ENCODE peak calls at places on chromosomes 2 and 18, in four cellular contexts. O is thoracic aorta, L is endothelial cell of umbilical vein, V is tibial nerve. C is an unnamed sample.

GRCh38 chr2:45685299-45685698 is 33.8 kb downstream of the PRKCE start:
- DNase-seq in V (no peak), O (no peak), L (no peak), C (no peak)

GRCh38 chr2:195318440-195319111 is 338.4 kb upstream of the SLC39A10 start:
- DNase-seq in O (no peak), L (peak), V (no peak), C (no peak)

GRCh38 chr18:60019463-60019840 is 119.7 kb downstream of the PMAIP1 start:
- DNase-seq in L (no peak), V (no peak), O (no peak), C (no peak)

GRCh38 chr2:142291964-142292363 is 161.1 kb upstream of the LRP1B start:
- DNase-seq in V (no peak), L (no peak), O (no peak), C (no peak)

GRCh38 chr2:73265298-73266060 is 18.8 kb downstream of the FBXO41 start:
- DNase-seq in L (no peak), V (no peak), O (no peak), C (no peak)

GRCh38 chr2:224058048-224058775 is 19.1 kb upstream of the SERPINE2 start:
- DNase-seq in L (no peak), V (no peak), O (no peak), C (no peak)

GRCh38 chr2:42562474-42563144 is 5.8 kb upstream of the MTA3 start:
- DNase-seq in L (no peak), O (no peak), V (no peak), C (no peak)

GRCh38 chr2:207830778-207831549 is 61.3 kb upstream of the FZD5 start:
- DNase-seq in L (no peak), O (no peak), V (no peak), C (no peak)

GRCh38 chr2:152766908-152767307 is 48.5 kb downstream of the ARL6IP6 start:
- DNase-seq in L (no peak), O (no peak), V (no peak), C (no peak)

GRCh38 chr2:98445167-98445522 is 487 bp downstream of the INPP4A start:
- DNase-seq in L (peak), O (no peak), V (no peak), C (no peak)

GRCh38 chr2:66578067-66578852 is 143.3 kb downstream of the MEIS1 start:
- DNase-seq in V (no peak), L (no peak), O (no peak), C (no peak)

GRCh38 chr2:236001166-236001828 is 166.9 kb downstream of the GBX2 start:
- DNase-seq in L (peak), V (no peak), O (no peak), C (no peak)

GRCh38 chr18:76564636-76565237 is 69.7 kb upstream of the ZNF516 start:
- DNase-seq in V (no peak), L (no peak), O (no peak), C (no peak)

GRCh38 chr2:225091336-225091735 is 49.1 kb upstream of the DOCK10 start:
- DNase-seq in O (no peak), V (no peak), L (no peak), C (no peak)

GRCh38 chr2:227890495-227891079 is 19.2 kb downstream of the DAW1 start:
- DNase-seq in V (no peak), L (peak), O (no peak), C (no peak)

GRCh38 chr2:137689549-137689948 is 274.7 kb upstream of the HNMT start:
- DNase-seq in V (no peak), O (no peak), L (no peak), C (no peak)

GRCh38 chr2:210938228-210938627 is 381.8 kb downstream of the CPS1 start:
- DNase-seq in L (no peak), O (no peak), V (no peak), C (no peak)

GRCh38 chr18:51724790-51725721 is 527.6 kb upstream of the MEX3C start:
- DNase-seq in O (no peak), L (no peak), V (no peak), C (no peak)

GRCh38 chr18:76491801-76492668 is 3.0 kb downstream of the ZNF516 start:
- DNase-seq in V (peak), O (no peak), L (peak), C (no peak)

GRCh38 chr2:20231632-20232031 is 6.7 kb upstream of the SDC1 start:
- DNase-seq in L (peak), V (no peak), O (no peak), C (no peak)

GRCh38 chr18:58505181-58505580 is 123.7 kb downstream of the ALPK2 start:
- DNase-seq in O (no peak), L (no peak), V (no peak), C (no peak)

GRCh38 chr2:219624565-219624964 is 2.9 kb upstream of the SLC4A3 start:
- DNase-seq in V (no peak), O (no peak), L (no peak), C (no peak)

GRCh38 chr2:197079832-197080555 is 153.5 kb upstream of the PGAP1 start:
- DNase-seq in V (no peak), O (no peak), L (peak), C (no peak)

GRCh38 chr2:99880148-99880983 is 262.0 kb downstream of the AFF3 start:
- DNase-seq in V (no peak), O (no peak), L (peak), C (no peak)

GRCh38 chr2:218471070-218471469 is 52.1 kb downstream of the VIL1 start:
- DNase-seq in V (no peak), L (no peak), O (no peak), C (no peak)

DNA sequence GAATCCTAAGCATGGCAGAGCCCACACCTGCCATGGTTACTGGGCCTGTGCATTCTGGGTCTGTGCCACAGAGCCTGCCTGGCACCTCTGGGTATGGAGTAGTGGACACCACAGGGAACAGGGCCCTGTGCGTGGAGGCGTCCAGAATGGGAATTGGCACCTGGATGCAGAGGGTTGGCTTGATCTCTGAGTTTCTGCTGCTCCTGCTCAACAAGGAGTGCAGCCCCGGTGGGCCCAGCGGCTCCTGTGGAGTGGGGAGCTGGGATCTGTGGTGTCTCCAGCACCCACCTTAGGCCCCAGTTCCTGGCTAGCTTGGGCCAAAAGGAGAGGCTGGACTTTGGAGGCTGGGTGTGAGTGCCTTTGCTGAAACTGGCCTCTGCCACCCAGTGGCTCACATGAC is 7.9 kb upstream of the ANKRD62 start:
- DNase-seq in O (no peak), L (no peak), V (no peak), C (no peak)
- TF ChIP-seq CTCF in O (no peak), L (no peak), V (no peak), C (no peak)

GRCh38 chr2:121900391-121900790 is 144.9 kb downstream of the TSN start:
- DNase-seq in O (no peak), V (no peak), L (no peak), C (no peak)

GRCh38 chr2:121902171-121902591 is 146.7 kb downstream of the TSN start:
- DNase-seq in V (no peak), L (peak), O (no peak), C (no peak)

GRCh38 chr2:121898483-121898882 is 143.0 kb downstream of the TSN start:
- DNase-seq in O (no peak), V (no peak), L (peak), C (no peak)

GRCh38 chr2:121895723-121896571 is 140.5 kb downstream of the TSN start:
- DNase-seq in L (no peak), O (no peak), V (no peak), C (no peak)

DNA sequence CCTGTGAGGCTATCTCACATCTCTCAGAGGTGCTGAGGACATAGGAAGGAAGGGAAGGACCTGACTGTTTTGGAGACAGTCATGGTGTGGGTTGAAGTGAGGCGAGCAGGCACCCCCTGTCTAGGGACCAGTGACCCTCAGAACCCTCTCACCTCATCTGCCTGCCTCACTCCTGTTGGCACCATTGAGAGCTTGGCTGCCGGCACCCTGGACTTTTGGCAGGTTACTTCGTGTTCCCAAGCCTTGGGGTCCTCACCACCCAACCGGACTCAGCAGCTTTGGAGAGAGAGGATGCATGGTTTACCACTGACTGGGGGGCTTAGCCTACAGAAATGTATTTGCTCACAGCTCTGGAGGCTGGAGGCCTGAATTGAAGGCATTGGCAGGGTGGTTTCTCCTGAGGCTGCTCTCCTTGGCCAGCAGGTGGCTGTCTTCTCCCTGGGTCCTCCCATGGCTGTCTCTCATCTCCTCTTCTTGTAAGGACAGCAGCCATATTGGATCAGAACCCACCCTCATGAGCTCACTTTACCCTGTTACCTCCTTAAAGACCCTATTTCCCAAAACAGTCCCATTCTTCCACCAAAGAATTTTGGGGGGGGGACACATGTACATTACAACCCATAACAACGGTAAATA is 142.0 kb downstream of the TSN start:
- DNase-seq in V (no peak), L (peak), O (no peak), C (no peak)
- TF ChIP-seq CTCF in V (no peak), L (peak), O (peak), C (no peak)

GRCh38 chr2:158457826-158458616 is 1.3 kb downstream of the PKP4 start:
- DNase-seq in L (peak), O (peak), V (peak), C (peak)

GRCh38 chr2:158458617-158458920 is 1.8 kb downstream of the PKP4 start:
- DNase-seq in L (no peak), O (no peak), V (no peak), C (no peak)

GRCh38 chr2:158463496-158464095 is 6.8 kb downstream of the PKP4 start:
- DNase-seq in O (no peak), V (no peak), L (no peak), C (no peak)

GRCh38 chr2:158459161-158460003 is 2.6 kb downstream of the PKP4 start:
- DNase-seq in O (no peak), V (no peak), L (peak), C (no peak)

GRCh38 chr2:158460632-158461297 is 4.0 kb downstream of the PKP4 start:
- DNase-seq in L (peak), V (no peak), O (no peak), C (no peak)
- TF ChIP-seq CTCF in L (no peak), V (no peak), O (no peak), C (no peak)

GRCh38 chr2:75539955-75540716 is 20.6 kb downstream of the EVA1A start:
- DNase-seq in O (no peak), L (no peak), V (no peak), C (no peak)
- TF ChIP-seq CTCF in O (no peak), L (no peak), V (no peak), C (no peak)

GRCh38 chr2:191243154-191243553 is 2.0 kb upstream of the MYO1B start:
- DNase-seq in O (no peak), L (no peak), V (no peak), C (no peak)

GRCh38 chr2:191246820-191247380 is 1.7 kb downstream of the MYO1B start:
- DNase-seq in L (no peak), O (no peak), V (no peak), C (no peak)

GRCh38 chr2:191244350-191244749 is 854 bp upstream of the MYO1B start:
- DNase-seq in L (no peak), O (no peak), V (no peak), C (no peak)

GRCh38 chr2:191245869-191246531 is 796 bp downstream of the MYO1B start:
- DNase-seq in L (peak), V (no peak), O (no peak), C (peak)

GRCh38 chr2:191245046-191245868 is at the start of gene MYO1B:
- DNase-seq in O (no peak), L (peak), V (peak), C (no peak)
- TF ChIP-seq CTCF in O (peak), L (peak), V (peak), C (no peak)

GRCh38 chr2:238305092-238305862 is 15.0 kb upstream of the TRAF3IP1 start:
- DNase-seq in L (peak), O (no peak), V (no peak), C (no peak)
- TF ChIP-seq CTCF in L (no peak), O (no peak), V (no peak), C (no peak)

GRCh38 chr2:101902169-101902568 is 89.6 kb upstream of the IL1R2 start:
- DNase-seq in L (no peak), O (no peak), V (no peak), C (no peak)

GRCh38 chr2:101900375-101900774 is 91.4 kb upstream of the IL1R2 start:
- DNase-seq in O (no peak), L (peak), V (no peak), C (no peak)

GRCh38 chr2:101899871-101900270 is 91.9 kb upstream of the IL1R2 start:
- DNase-seq in V (no peak), O (no peak), L (no peak), C (no peak)

GRCh38 chr2:101899257-101899656 is 92.5 kb upstream of the IL1R2 start:
- DNase-seq in L (no peak), V (no peak), O (no peak), C (no peak)

DNA sequence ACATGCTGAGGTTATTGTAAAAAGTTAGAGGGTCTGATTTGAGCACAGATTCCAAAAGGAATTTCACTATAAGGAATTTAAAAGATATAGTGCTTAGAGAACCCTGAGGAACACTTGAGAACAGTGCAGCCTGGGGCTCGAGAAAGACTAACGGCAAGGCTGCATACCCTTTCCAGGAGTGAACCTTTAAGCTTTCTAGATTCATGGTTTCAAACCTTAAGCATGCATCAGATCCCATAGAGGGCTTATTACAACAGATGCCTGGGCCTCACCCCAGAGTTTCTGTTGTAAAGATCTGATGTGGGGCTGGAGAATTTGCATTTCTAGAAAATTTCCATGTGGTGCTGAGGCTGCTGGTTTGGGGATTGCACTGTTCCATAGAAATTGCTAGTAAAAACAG is 90.5 kb upstream of the IL1R2 start:
- DNase-seq in L (no peak), V (no peak), O (no peak), C (no peak)
- TF ChIP-seq CTCF in L (no peak), V (no peak), O (no peak), C (no peak)